ENCODE peak calls at places on chromosome 12, in six cellular contexts. R is tibial nerve; K is CD4-positive, alpha-beta T cell; Y is retinal pigment epithelial cell; E is activated naive CD8-positive, alpha-beta T cell treated with anti-CD3 and anti-CD28 coated beads for 36 hours; U is caudate nucleus. A is an unnamed sample.
A peak's percentile ranks its signal among the peaks of the same experiment; 100 is the strongest.

GRCh38 chr12:6330192-6330591 is 11.7 kb downstream of the TNFRSF1A start:
- DNase-seq in R (no peak), K (no peak), Y (no peak), E (no peak), U (no peak), A (no peak)

GRCh38 chr12:50924439-50925341 is 27.7 kb upstream of the HIGD1C start:
- DNase-seq in R (peak; percentile 99), K (no peak), Y (peak; percentile 83), E (peak; percentile 51), U (peak; percentile 79), A (peak; percentile 71)

GRCh38 chr12:67068204-67068731 is 200.9 kb upstream of the CAND1 start:
- DNase-seq in R (no peak), K (no peak), Y (no peak), E (peak; percentile 21), U (no peak), A (no peak)

GRCh38 chr12:93733358-93733757 is 56.2 kb downstream of the CRADD start:
- DNase-seq in R (no peak), K (no peak), Y (no peak), E (no peak), U (no peak), A (no peak)

GRCh38 chr12:32302218-32302826 is 97.0 kb upstream of the FGD4 start:
- DNase-seq in R (no peak), K (peak; percentile 3), Y (no peak), E (no peak), U (no peak), A (no peak)

GRCh38 chr12:21651821-21652220 is 5.8 kb downstream of the LDHB start:
- DNase-seq in R (no peak), K (no peak), Y (no peak), E (no peak), U (no peak), A (no peak)

GRCh38 chr12:102061096-102061555 is 665 bp downstream of the WASHC3 start:
- DNase-seq in R (no peak), K (no peak), Y (no peak), E (no peak), U (no peak), A (no peak)

GRCh38 chr12:118061011-118061875 is at the start of gene WSB2:
- DNase-seq in R (peak; percentile 84), K (peak; percentile 39), Y (no peak), E (peak; percentile 63), U (peak; percentile 71), A (no peak)

GRCh38 chr12:5083955-5084849 is 40.5 kb downstream of the KCNA5 start:
- DNase-seq in R (peak; percentile 84), K (no peak), Y (peak; percentile 4), E (no peak), U (peak; percentile 20), A (no peak)

GRCh38 chr12:66813137-66813867 is 134.4 kb upstream of the GRIP1 start:
- DNase-seq in R (no peak), K (no peak), Y (no peak), E (peak; percentile 18), U (no peak), A (no peak)

GRCh38 chr12:8482446-8483080 is 26.8 kb downstream of the CLEC6A start:
- DNase-seq in R (no peak), K (no peak), Y (no peak), E (no peak), U (no peak), A (no peak)

GRCh38 chr12:42426733-42427132 is 100.8 kb downstream of the PPHLN1 start:
- DNase-seq in R (no peak), K (no peak), Y (peak; percentile 37), E (no peak), U (peak; percentile 15), A (no peak)

GRCh38 chr12:68175566-68176033 is 16.1 kb upstream of the IFNG start:
- DNase-seq in R (no peak), K (peak; percentile 39), Y (no peak), E (peak; percentile 76), U (no peak), A (no peak)

A was measured in AG04450.